ENCODE peak calls at places on chromosomes 11 and 22, in eight cellular contexts. One of them, this sample, is unnamed.

GRCh38 chr22:43925433-43926348 is 2.1 kb downstream of the PNPLA3 start:
- DNase-seq in GM13976: no peak
- DNase-seq in psoas muscle: peak
- DNase-seq in mesendoderm: peak
- DNase-seq in HEK293T: no peak
- DNase-seq in hepatic stellate cell: no peak
- DNase-seq in A549: no peak
- DNase-seq in body of pancreas: no peak
- DNase-seq in this sample: no peak

GRCh38 chr11:60098508-60098907 is 10.0 kb downstream of the MS4A2 start:
- DNase-seq in GM13976: no peak
- DNase-seq in psoas muscle: no peak
- DNase-seq in mesendoderm: no peak
- DNase-seq in HEK293T: no peak
- DNase-seq in hepatic stellate cell: no peak
- DNase-seq in A549: peak
- DNase-seq in body of pancreas: no peak
- DNase-seq in this sample: no peak

GRCh38 chr11:19409307-19409706 is 168.6 kb upstream of the E2F8 start:
- DNase-seq in GM13976: no peak
- DNase-seq in psoas muscle: no peak
- DNase-seq in mesendoderm: no peak
- DNase-seq in HEK293T: no peak
- DNase-seq in hepatic stellate cell: no peak
- DNase-seq in A549: no peak
- DNase-seq in body of pancreas: no peak
- DNase-seq in this sample: no peak

GRCh38 chr22:46686221-46686872 is 51.7 kb downstream of the CERK start:
- DNase-seq in GM13976: no peak
- DNase-seq in psoas muscle: no peak
- DNase-seq in mesendoderm: no peak
- DNase-seq in HEK293T: no peak
- DNase-seq in hepatic stellate cell: no peak
- DNase-seq in A549: no peak
- DNase-seq in body of pancreas: peak
- DNase-seq in this sample: no peak

GRCh38 chr11:3990406-3990805 is 104.2 kb upstream of the RRM1 start:
- DNase-seq in GM13976: no peak
- DNase-seq in psoas muscle: no peak
- DNase-seq in mesendoderm: no peak
- DNase-seq in HEK293T: no peak
- DNase-seq in hepatic stellate cell: no peak
- DNase-seq in A549: no peak
- DNase-seq in body of pancreas: no peak
- DNase-seq in this sample: no peak

GRCh38 chr11:119619665-119620064 is 109.3 kb downstream of the NECTIN1 start:
- DNase-seq in GM13976: no peak
- DNase-seq in psoas muscle: no peak
- DNase-seq in mesendoderm: no peak
- DNase-seq in HEK293T: no peak
- DNase-seq in hepatic stellate cell: no peak
- DNase-seq in A549: no peak
- DNase-seq in body of pancreas: no peak
- DNase-seq in this sample: no peak

GRCh38 chr22:19943665-19944026 is 2.0 kb upstream of the TXNRD2 start:
- DNase-seq in GM13976: no peak
- DNase-seq in psoas muscle: no peak
- DNase-seq in mesendoderm: peak
- DNase-seq in HEK293T: no peak
- DNase-seq in hepatic stellate cell: peak
- DNase-seq in A549: peak
- DNase-seq in body of pancreas: peak
- DNase-seq in this sample: no peak

GRCh38 chr22:41915035-41915782 is at the start of gene SHISA8:
- DNase-seq in GM13976: peak
- DNase-seq in psoas muscle: peak
- DNase-seq in mesendoderm: peak
- DNase-seq in HEK293T: peak
- DNase-seq in hepatic stellate cell: no peak
- DNase-seq in A549: no peak
- DNase-seq in body of pancreas: peak
- DNase-seq in this sample: no peak

GRCh38 chr11:107017433-107018227 is 646 bp downstream of the GUCY1A2 start:
- DNase-seq in GM13976: peak
- DNase-seq in psoas muscle: peak
- DNase-seq in mesendoderm: peak
- DNase-seq in HEK293T: peak
- DNase-seq in hepatic stellate cell: peak
- DNase-seq in A549: peak
- DNase-seq in body of pancreas: peak
- DNase-seq in this sample: peak

GRCh38 chr11:85076535-85077330 is 550.4 kb downstream of the DLG2 start:
- DNase-seq in GM13976: no peak
- DNase-seq in psoas muscle: no peak
- DNase-seq in mesendoderm: no peak
- DNase-seq in HEK293T: no peak
- DNase-seq in hepatic stellate cell: no peak
- DNase-seq in A549: no peak
- DNase-seq in body of pancreas: no peak
- DNase-seq in this sample: no peak

GRCh38 chr11:92048415-92048814 is 176.2 kb upstream of the FAT3 start:
- DNase-seq in GM13976: no peak
- DNase-seq in psoas muscle: no peak
- DNase-seq in mesendoderm: no peak
- DNase-seq in HEK293T: no peak
- DNase-seq in hepatic stellate cell: no peak
- DNase-seq in A549: peak
- DNase-seq in body of pancreas: peak
- DNase-seq in this sample: no peak

GRCh38 chr11:76686261-76687079 is 15.9 kb upstream of the LRRC32 start:
- DNase-seq in GM13976: peak
- DNase-seq in psoas muscle: no peak
- DNase-seq in mesendoderm: no peak
- DNase-seq in HEK293T: no peak
- DNase-seq in hepatic stellate cell: no peak
- DNase-seq in A549: no peak
- DNase-seq in body of pancreas: no peak
- DNase-seq in this sample: no peak

GRCh38 chr22:25598609-25599008 is 34.1 kb downstream of the GRK3 start:
- DNase-seq in GM13976: no peak
- DNase-seq in psoas muscle: no peak
- DNase-seq in mesendoderm: no peak
- DNase-seq in HEK293T: no peak
- DNase-seq in hepatic stellate cell: no peak
- DNase-seq in A549: no peak
- DNase-seq in body of pancreas: no peak
- DNase-seq in this sample: no peak

GRCh38 chr11:116284930-116285329 is 487.9 kb downstream of the BUD13 start:
- DNase-seq in GM13976: no peak
- DNase-seq in psoas muscle: no peak
- DNase-seq in mesendoderm: no peak
- DNase-seq in HEK293T: no peak
- DNase-seq in hepatic stellate cell: no peak
- DNase-seq in A549: no peak
- DNase-seq in body of pancreas: no peak
- DNase-seq in this sample: no peak

GRCh38 chr22:50445071-50445879 is 29.6 kb downstream of the SBF1 start:
- DNase-seq in GM13976: no peak
- DNase-seq in psoas muscle: no peak
- DNase-seq in mesendoderm: no peak
- DNase-seq in HEK293T: no peak
- DNase-seq in hepatic stellate cell: no peak
- DNase-seq in A549: no peak
- DNase-seq in body of pancreas: peak
- DNase-seq in this sample: no peak

GRCh38 chr11:122367809-122368231 is 251.8 kb upstream of the BLID start:
- DNase-seq in GM13976: no peak
- DNase-seq in psoas muscle: no peak
- DNase-seq in mesendoderm: no peak
- DNase-seq in HEK293T: no peak
- DNase-seq in hepatic stellate cell: peak
- DNase-seq in A549: peak
- DNase-seq in body of pancreas: peak
- DNase-seq in this sample: no peak

GRCh38 chr11:8838248-8838647 is 72.7 kb upstream of the AKIP1 start:
- DNase-seq in GM13976: no peak
- DNase-seq in psoas muscle: no peak
- DNase-seq in mesendoderm: no peak
- DNase-seq in HEK293T: no peak
- DNase-seq in hepatic stellate cell: no peak
- DNase-seq in A549: no peak
- DNase-seq in body of pancreas: no peak
- DNase-seq in this sample: no peak

GRCh38 chr11:68831124-68831523 is 10.6 kb downstream of the CPT1A start:
- DNase-seq in GM13976: no peak
- DNase-seq in psoas muscle: no peak
- DNase-seq in mesendoderm: no peak
- DNase-seq in HEK293T: no peak
- DNase-seq in hepatic stellate cell: no peak
- DNase-seq in A549: no peak
- DNase-seq in body of pancreas: peak
- DNase-seq in this sample: no peak

GRCh38 chr11:121723261-121723741 is 270.5 kb upstream of the SORL1-AS1 start:
- DNase-seq in GM13976: no peak
- DNase-seq in psoas muscle: peak
- DNase-seq in mesendoderm: peak
- DNase-seq in HEK293T: no peak
- DNase-seq in hepatic stellate cell: no peak
- DNase-seq in A549: no peak
- DNase-seq in body of pancreas: peak
- DNase-seq in this sample: no peak

GRCh38 chr11:116710762-116711161 is 62.0 kb downstream of the BUD13 start:
- DNase-seq in GM13976: no peak
- DNase-seq in psoas muscle: no peak
- DNase-seq in mesendoderm: no peak
- DNase-seq in HEK293T: no peak
- DNase-seq in hepatic stellate cell: no peak
- DNase-seq in A549: no peak
- DNase-seq in body of pancreas: no peak
- DNase-seq in this sample: no peak

GRCh38 chr22:26658671-26659478 is 1.5 kb downstream of the MIAT start:
- DNase-seq in GM13976: peak
- DNase-seq in psoas muscle: peak
- DNase-seq in mesendoderm: peak
- DNase-seq in HEK293T: peak
- DNase-seq in hepatic stellate cell: peak
- DNase-seq in A549: peak
- DNase-seq in body of pancreas: peak
- DNase-seq in this sample: no peak

GRCh38 chr11:19576903-19577302 is 135.7 kb upstream of the NAV2 start:
- DNase-seq in GM13976: no peak
- DNase-seq in psoas muscle: no peak
- DNase-seq in mesendoderm: no peak
- DNase-seq in HEK293T: no peak
- DNase-seq in hepatic stellate cell: no peak
- DNase-seq in A549: no peak
- DNase-seq in body of pancreas: no peak
- DNase-seq in this sample: no peak

GRCh38 chr11:117877120-117877784 is 794 bp upstream of the FXYD6 start:
- DNase-seq in GM13976: no peak
- DNase-seq in psoas muscle: no peak
- DNase-seq in mesendoderm: no peak
- DNase-seq in HEK293T: no peak
- DNase-seq in hepatic stellate cell: no peak
- DNase-seq in A549: no peak
- DNase-seq in body of pancreas: no peak
- DNase-seq in this sample: no peak

GRCh38 chr22:23984430-23984829 is 4.5 kb downstream of the GSTT2 start:
- DNase-seq in GM13976: no peak
- DNase-seq in psoas muscle: peak
- DNase-seq in mesendoderm: peak
- DNase-seq in HEK293T: peak
- DNase-seq in hepatic stellate cell: peak
- DNase-seq in A549: peak
- DNase-seq in body of pancreas: peak
- DNase-seq in this sample: no peak

GRCh38 chr11:1637628-1638027 is 8.1 kb downstream of the KRTAP5-5 start:
- DNase-seq in GM13976: no peak
- DNase-seq in psoas muscle: no peak
- DNase-seq in mesendoderm: no peak
- DNase-seq in HEK293T: no peak
- DNase-seq in hepatic stellate cell: no peak
- DNase-seq in A549: no peak
- DNase-seq in body of pancreas: no peak
- DNase-seq in this sample: no peak

GRCh38 chr11:85941380-85941973 is 86.3 kb downstream of the CCDC83 start:
- DNase-seq in GM13976: peak
- DNase-seq in psoas muscle: peak
- DNase-seq in mesendoderm: peak
- DNase-seq in HEK293T: peak
- DNase-seq in hepatic stellate cell: peak
- DNase-seq in A549: peak
- DNase-seq in body of pancreas: peak
- DNase-seq in this sample: no peak

GRCh38 chr22:44988671-44989070 is 21.1 kb downstream of the PHF21B start:
- DNase-seq in GM13976: no peak
- DNase-seq in psoas muscle: no peak
- DNase-seq in mesendoderm: no peak
- DNase-seq in HEK293T: no peak
- DNase-seq in hepatic stellate cell: no peak
- DNase-seq in A549: no peak
- DNase-seq in body of pancreas: no peak
- DNase-seq in this sample: no peak

GRCh38 chr22:33747576-33748180 is 172.6 kb downstream of the LARGE1 start:
- DNase-seq in GM13976: no peak
- DNase-seq in psoas muscle: no peak
- DNase-seq in mesendoderm: no peak
- DNase-seq in HEK293T: no peak
- DNase-seq in hepatic stellate cell: no peak
- DNase-seq in A549: peak
- DNase-seq in body of pancreas: peak
- DNase-seq in this sample: no peak

GRCh38 chr11:113351061-113351460 is 36.5 kb upstream of the ANKK1 start:
- DNase-seq in GM13976: no peak
- DNase-seq in psoas muscle: no peak
- DNase-seq in mesendoderm: no peak
- DNase-seq in HEK293T: no peak
- DNase-seq in hepatic stellate cell: no peak
- DNase-seq in A549: no peak
- DNase-seq in body of pancreas: no peak
- DNase-seq in this sample: no peak